ENCODE peak calls at places on chromosomes 12 and 14, in nine cellular contexts. K is amniotic stem cell; U is activated effector memory CD4-positive, alpha-beta T cell treated with anti-CD3 and anti-CD28 coated beads, Interleukin-2, amount 50 U/mL, for 16 hours; I is Ammon's horn; L is Caco-2; W is heart right ventricle; C is AG09309; P is pancreas; F is naive thymus-derived CD4-positive, alpha-beta T cell. N is an unnamed sample.

GRCh38 chr12:26113853-26114719 is 10.8 kb downstream of the BHLHE41 start:
- DNase-seq in U (peak), P (peak), L (peak), W (peak), C (peak), I (peak), K (peak), F (peak), N (peak)

GRCh38 chr12:4628406-4628805 is 20.4 kb downstream of the AKAP3 start:
- DNase-seq in L (no peak), F (no peak), W (no peak), P (no peak), C (no peak), I (no peak), U (no peak), K (no peak), N (no peak)

GRCh38 chr12:11862794-11863193 is 207.9 kb upstream of the BCL2L14 start:
- DNase-seq in P (no peak), C (no peak), I (peak), L (no peak), F (no peak), K (no peak), W (peak), U (no peak), N (no peak)

GRCh38 chr12:120849765-120850164 is 54.4 kb downstream of the SPPL3 start:
- DNase-seq in K (no peak), U (no peak), L (no peak), P (no peak), C (no peak), F (no peak), I (no peak), W (peak), N (peak)

GRCh38 chr14:63343878-63344277 is 25.1 kb upstream of the GPHB5 start:
- DNase-seq in W (no peak), I (no peak), L (no peak), U (no peak), F (no peak), K (no peak), C (no peak), P (no peak), N (no peak)

GRCh38 chr12:119247720-119248043 is 69.0 kb downstream of the HSPB8 start:
- DNase-seq in P (no peak), C (no peak), U (no peak), I (no peak), F (no peak), L (no peak), K (no peak), W (no peak), N (no peak)

GRCh38 chr14:68927956-68928675 is 51.0 kb downstream of the ACTN1 start:
- DNase-seq in C (no peak), L (no peak), F (no peak), U (no peak), K (no peak), P (no peak), I (no peak), W (no peak), N (no peak)

GRCh38 chr14:102659797-102660196 is 67.3 kb downstream of the RCOR1 start:
- DNase-seq in I (no peak), C (no peak), W (no peak), L (no peak), F (no peak), K (no peak), P (no peak), U (no peak), N (no peak)

GRCh38 chr12:2301531-2302461 is 249.0 kb downstream of the CACNA1C start:
- DNase-seq in C (peak), F (no peak), W (peak), U (peak), L (no peak), K (peak), P (no peak), I (no peak), N (no peak)

GRCh38 chr14:53411110-53411509 is 258.0 kb upstream of the DDHD1 start:
- DNase-seq in U (no peak), I (no peak), C (peak), F (no peak), K (peak), P (no peak), W (no peak), L (no peak), N (no peak)

GRCh38 chr14:25461780-25462179 is 411.8 kb upstream of the STXBP6 start:
- DNase-seq in K (no peak), U (no peak), L (no peak), C (no peak), W (no peak), F (no peak), I (no peak), P (no peak), N (no peak)

GRCh38 chr12:89238593-89238992 is 113.7 kb downstream of the DUSP6 start:
- DNase-seq in W (peak), L (no peak), C (no peak), U (no peak), I (peak), F (no peak), K (no peak), P (no peak), N (no peak)

GRCh38 chr14:49622022-49622607 is 1.5 kb downstream of the MGAT2 start:
- DNase-seq in I (no peak), C (no peak), L (no peak), U (no peak), K (no peak), F (no peak), W (no peak), P (no peak), N (no peak)

GRCh38 chr12:106342397-106343212 is 14.9 kb upstream of the POLR3B start:
- DNase-seq in W (peak), L (no peak), I (peak), K (peak), U (no peak), F (no peak), C (peak), P (no peak), N (no peak)

GRCh38 chr12:118958520-118958919 is 22.8 kb upstream of the SRRM4 start:
- DNase-seq in W (no peak), I (no peak), C (no peak), F (no peak), P (no peak), L (no peak), K (no peak), U (no peak), N (no peak)

GRCh38 chr12:130715996-130716917 is at the start of gene RIMBP2:
- DNase-seq in L (no peak), K (no peak), U (no peak), P (no peak), C (no peak), I (peak), W (no peak), F (no peak), N (no peak)

GRCh38 chr12:114588061-114588460 is 95.9 kb downstream of the TBX3 start:
- DNase-seq in L (no peak), U (no peak), F (no peak), K (no peak), P (no peak), W (no peak), C (no peak), I (no peak), N (no peak)

GRCh38 chr12:15788266-15789214 is 648 bp downstream of the EPS8 start:
- DNase-seq in F (no peak), P (peak), K (peak), L (peak), U (no peak), W (no peak), I (peak), C (no peak), N (peak)

GRCh38 chr12:88391556-88391955 is 188.7 kb downstream of the KITLG start:
- DNase-seq in I (no peak), L (no peak), W (no peak), U (no peak), P (no peak), F (no peak), C (peak), K (no peak), N (no peak)

GRCh38 chr14:23145794-23146422 is 26.9 kb upstream of the CEBPE start:
- DNase-seq in W (no peak), P (no peak), F (no peak), U (no peak), L (peak), I (no peak), K (no peak), C (no peak), N (no peak)

GRCh38 chr12:39144613-39145061 is 239.2 kb upstream of the CPNE8 start:
- DNase-seq in F (no peak), W (no peak), P (peak), C (no peak), I (no peak), K (no peak), L (no peak), U (no peak), N (no peak)

GRCh38 chr14:106622200-106622745 is 1095.9 kb downstream of the TMEM121 start:
- DNase-seq in F (no peak), K (no peak), W (no peak), I (no peak), U (no peak), L (no peak), C (no peak), P (no peak), N (peak)

GRCh38 chr14:76908834-76909233 is 82.6 kb downstream of the LRRC74A start:
- DNase-seq in W (no peak), P (no peak), C (no peak), L (no peak), F (no peak), K (no peak), U (peak), I (peak), N (peak)

N was measured in activated CD4-positive, alpha-beta memory T cell treated with anti-CD3 and anti-CD28 coated beads for 36 hours.